ENCODE peak calls at places on chromosome 22, in eight cellular contexts. O is fibroblast of lung, C is OCI-LY7, U is mammary epithelial cell, V is H1, H is IMR-90, T is HCT116, Y is GM23248. Z is an unnamed sample. For H4K20me1, the result is how much of the 10 kb centered on the place peaks cover.

GRCh38 chr22:29093501-29093921 is 20.7 kb downstream of the KREMEN1 start:
- DNase-seq in O (peak), C (no peak), U (no peak), V (no peak), H (peak), T (no peak), Y (peak), Z (no peak)

GRCh38 chr22:22866381-22867111 is 21.1 kb upstream of the IGLL5 start:
- DNase-seq in O (peak), C (no peak), U (no peak), V (no peak), H (no peak), T (no peak), Y (peak), Z (no peak)

GRCh38 chr22:27842994-27843431 is 41.5 kb upstream of the MN1 start:
- DNase-seq in O (no peak), C (no peak), U (no peak), V (no peak), H (no peak), T (no peak), Y (peak), Z (no peak)

GRCh38 chr22:36366291-36366708 is 21.5 kb downstream of the MYH9 start:
- DNase-seq in O (peak), C (no peak), U (no peak), V (no peak), H (peak), T (no peak), Y (no peak), Z (peak)

GRCh38 chr22:31490496-31490925 is 869 bp upstream of the EIF4ENIF1 start:
- DNase-seq in O (peak), C (peak), U (peak), V (no peak), H (peak), T (peak), Y (peak), Z (peak)

GRCh38 chr22:37675930-37676571 is 615 bp downstream of the LGALS1 start:
- DNase-seq in O (peak), C (peak), U (no peak), V (no peak), H (no peak), T (no peak), Y (peak), Z (no peak)

GRCh38 chr22:36419177-36419911 is 31.6 kb upstream of the MYH9 start:
- DNase-seq in O (peak), C (no peak), U (no peak), V (no peak), H (peak), T (no peak), Y (peak), Z (peak)

GRCh38 chr22:22834783-22835182 is 52.8 kb upstream of the IGLL5 start:
- DNase-seq in O (no peak), C (no peak), U (no peak), V (no peak), H (no peak), T (no peak), Y (no peak), Z (no peak)

GRCh38 chr22:24807284-24807950 is 1.4 kb downstream of the SGSM1 start:
- DNase-seq in O (peak), C (no peak), U (no peak), V (no peak), H (no peak), T (no peak), Y (no peak), Z (peak)

GRCh38 chr22:30274061-30274812 is 7.6 kb upstream of the OSM start:
- DNase-seq in O (no peak), C (no peak), U (no peak), V (no peak), H (no peak), T (no peak), Y (no peak), Z (no peak)

GRCh38 chr22:26229910-26230309 is 60.6 kb downstream of the SEZ6L start:
- DNase-seq in O (no peak), C (no peak), U (no peak), V (no peak), H (no peak), T (no peak), Y (no peak), Z (no peak)

GRCh38 chr22:29267462-29267857 is 321 bp downstream of the RHBDD3 start:
- DNase-seq in O (no peak), C (no peak), U (peak), V (no peak), H (no peak), T (no peak), Y (no peak), Z (no peak)

GRCh38 chr22:49960967-49961600 is 512 bp downstream of the PIM3 start:
- DNase-seq in O (no peak), C (peak), U (peak), V (no peak), H (no peak), T (no peak), Y (peak), Z (peak)

GRCh38 chr22:28418063-28418462 is 261.6 kb downstream of the TTC28 start:
- DNase-seq in O (no peak), C (no peak), U (no peak), V (no peak), H (no peak), T (no peak), Y (no peak), Z (no peak)

GRCh38 chr22:28075260-28075981 is 156.4 kb upstream of the PITPNB start:
- DNase-seq in O (peak), C (no peak), U (peak), V (no peak), H (peak), T (no peak), Y (peak), Z (peak)

GRCh38 chr22:30324008-30324730 is 2.6 kb downstream of the TBC1D10A start:
- DNase-seq in O (peak), C (no peak), U (no peak), V (no peak), H (peak), T (no peak), Y (peak), Z (no peak)

GRCh38 chr22:49603016-49603415 is 224.7 kb downstream of the BRD1 start:
- DNase-seq in O (no peak), C (no peak), U (no peak), V (no peak), H (no peak), T (no peak), Y (no peak), Z (no peak)

GRCh38 chr22:37082251-37082650 is 27.3 kb downstream of the TMPRSS6 start:
- DNase-seq in O (no peak), C (no peak), U (no peak), V (no peak), H (peak), T (no peak), Y (no peak), Z (no peak)

GRCh38 chr22:21615731-21616130 is 14.1 kb downstream of the YDJC start:
- DNase-seq in O (no peak), C (no peak), U (no peak), V (no peak), H (no peak), T (no peak), Y (no peak), Z (no peak)

GRCh38 chr22:21611210-21611977 is 18.4 kb downstream of the YDJC start:
- DNase-seq in O (no peak), C (no peak), U (no peak), V (no peak), H (no peak), T (no peak), Y (no peak), Z (no peak)

GRCh38 chr22:21613553-21614233 is 16.1 kb downstream of the YDJC start:
- DNase-seq in O (no peak), C (no peak), U (no peak), V (no peak), H (no peak), T (no peak), Y (no peak), Z (no peak)

DNA sequence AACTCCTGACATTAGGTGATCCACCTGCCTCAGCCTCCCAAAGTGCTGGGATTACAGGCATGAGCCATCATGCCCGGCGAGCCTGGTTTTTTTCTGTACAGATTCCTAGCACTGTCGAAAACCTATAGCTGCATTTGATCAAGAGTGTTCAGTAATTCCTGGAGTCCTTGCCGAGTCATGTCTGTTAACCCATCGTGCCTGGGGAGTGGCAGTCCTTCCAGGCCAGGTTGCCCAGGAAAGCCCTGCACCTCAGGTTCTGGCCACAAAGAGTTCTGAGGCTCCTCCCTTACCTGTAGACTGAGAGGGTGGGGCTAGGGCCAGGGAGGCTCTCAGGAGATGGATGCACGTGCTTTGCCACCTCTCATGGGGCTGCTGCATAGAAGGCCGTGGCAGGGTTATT is 17.0 kb downstream of the YDJC start:
- DNase-seq in O (no peak), C (no peak), U (peak), V (no peak), H (no peak), T (no peak), Y (no peak), Z (no peak)
- H4K20me1 ChIP-seq in O (under half), C (under half), U (under half), V (under half), H (half or more), T (under half), Y (under half), Z (half or more)

GRCh38 chr22:46726066-46726985 is 11.7 kb downstream of the CERK start:
- DNase-seq in O (no peak), C (no peak), U (no peak), V (no peak), H (no peak), T (no peak), Y (no peak), Z (peak)

GRCh38 chr22:46728470-46728869 is 9.6 kb downstream of the CERK start:
- DNase-seq in O (no peak), C (no peak), U (no peak), V (no peak), H (no peak), T (no peak), Y (no peak), Z (peak)

GRCh38 chr22:46727813-46728364 is 10.2 kb downstream of the CERK start:
- DNase-seq in O (no peak), C (no peak), U (no peak), V (no peak), H (no peak), T (no peak), Y (no peak), Z (peak)

GRCh38 chr22:46725096-46725495 is 13.0 kb downstream of the CERK start:
- DNase-seq in O (no peak), C (no peak), U (no peak), V (no peak), H (no peak), T (no peak), Y (no peak), Z (no peak)

GRCh38 chr22:46726986-46727317 is 11.1 kb downstream of the CERK start:
- DNase-seq in O (no peak), C (no peak), U (no peak), V (no peak), H (no peak), T (no peak), Y (no peak), Z (no peak)
- H4K20me1 ChIP-seq in O (under half), C (under half), U (under half), V (under half), H (half or more), T (under half), Y (under half), Z (half or more)

DNA sequence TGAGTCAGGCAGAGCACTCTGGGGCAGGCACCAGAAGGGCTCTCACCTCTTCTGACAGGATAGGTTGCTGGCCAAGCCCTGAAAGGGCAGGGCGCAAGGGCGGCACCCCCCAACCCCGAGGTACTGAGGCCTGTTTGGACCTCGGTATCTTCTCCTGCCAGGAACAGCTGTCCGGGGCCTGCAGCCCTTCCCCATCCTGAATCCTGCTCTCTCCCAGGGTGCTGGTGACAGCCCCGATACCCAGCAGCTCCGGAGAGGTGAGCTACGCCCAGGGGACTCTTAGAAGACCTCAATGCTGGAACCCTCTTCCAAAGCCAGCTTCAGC is 79.1 kb downstream of the PHF21B start:
- DNase-seq in O (no peak), C (no peak), U (no peak), V (no peak), H (no peak), T (no peak), Y (no peak), Z (no peak)
- H4K20me1 ChIP-seq in O (under half), C (under half), U (under half), V (under half), H (under half), T (under half), Y (under half), Z (under half)

GRCh38 chr22:33835196-33835788 is 85.0 kb downstream of the LARGE1 start:
- DNase-seq in O (no peak), C (no peak), U (no peak), V (no peak), H (no peak), T (no peak), Y (no peak), Z (no peak)
- H4K20me1 ChIP-seq in O (under half), C (under half), U (under half), V (under half), H (under half), T (under half), Y (under half), Z (under half)

GRCh38 chr22:17980013-17980510 is 44.3 kb downstream of the MICAL3 start:
- DNase-seq in O (no peak), C (no peak), U (no peak), V (no peak), H (no peak), T (no peak), Y (no peak), Z (no peak)
- H4K20me1 ChIP-seq in O (under half), C (under half), U (under half), V (under half), H (under half), T (under half), Y (under half), Z (under half)

GRCh38 chr22:47042116-47042825 is 279.8 kb downstream of the TBC1D22A start:
- DNase-seq in O (no peak), C (no peak), U (no peak), V (no peak), H (no peak), T (no peak), Y (no peak), Z (no peak)

GRCh38 chr22:47040486-47041145 is 278.2 kb downstream of the TBC1D22A start:
- DNase-seq in O (no peak), C (no peak), U (no peak), V (no peak), H (no peak), T (no peak), Y (no peak), Z (no peak)

GRCh38 chr22:47039356-47039755 is 276.9 kb downstream of the TBC1D22A start:
- DNase-seq in O (no peak), C (no peak), U (no peak), V (no peak), H (no peak), T (no peak), Y (no peak), Z (no peak)

GRCh38 chr22:47042861-47043496 is 280.5 kb downstream of the TBC1D22A start:
- DNase-seq in O (no peak), C (no peak), U (no peak), V (no peak), H (no peak), T (no peak), Y (no peak), Z (no peak)

GRCh38 chr22:47041201-47042115 is 279.0 kb downstream of the TBC1D22A start:
- DNase-seq in O (no peak), C (no peak), U (no peak), V (no peak), H (no peak), T (no peak), Y (no peak), Z (no peak)
- H4K20me1 ChIP-seq in O (under half), C (under half), U (under half), V (under half), H (under half), T (under half), Y (under half), Z (under half)

DNA sequence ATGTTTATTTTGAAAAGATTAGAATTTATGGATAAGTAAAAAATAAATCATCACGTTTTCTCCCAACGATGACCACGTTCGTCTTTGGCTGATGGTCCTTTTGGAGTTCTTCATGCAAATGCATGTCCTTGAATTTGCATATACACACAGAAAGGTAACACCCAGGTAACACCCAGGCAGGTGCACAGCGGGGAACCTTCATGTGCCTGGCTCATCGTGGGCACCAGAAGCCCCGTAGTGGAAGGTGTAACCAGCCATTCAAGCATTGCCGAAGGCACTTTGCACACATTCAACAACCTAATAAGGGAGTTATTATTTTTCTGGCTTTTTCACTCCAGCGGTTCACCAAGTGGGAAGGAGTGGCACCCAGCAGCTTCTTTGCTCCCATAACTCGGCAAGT is 404.6 kb downstream of the TBC1D22A start:
- DNase-seq in O (no peak), C (no peak), U (no peak), V (no peak), H (no peak), T (no peak), Y (no peak), Z (no peak)
- H4K20me1 ChIP-seq in O (under half), C (under half), U (under half), V (under half), H (under half), T (under half), Y (under half), Z (under half)

Z was measured in hepatocyte.